ENCODE peak calls at places on chromosome 5, in five cellular contexts. One of them, this sample, is unnamed.

GRCh38 chr5:13214182-13214581 is 730.3 kb downstream of the DNAH5 start:
- DNase-seq in mesendoderm: peak
- DNase-seq in IMR-90: no peak
- DNase-seq in H9: no peak
- DNase-seq in trophoblast cell: no peak
- DNase-seq in this sample: no peak

GRCh38 chr5:181261320-181262085 is 560 bp upstream of the TRIM52 start:
- DNase-seq in mesendoderm: peak
- DNase-seq in IMR-90: peak
- DNase-seq in H9: peak
- DNase-seq in trophoblast cell: peak
- DNase-seq in this sample: no peak

GRCh38 chr5:56669534-56670483 is 145.5 kb upstream of the MAP3K1 start:
- DNase-seq in mesendoderm: no peak
- DNase-seq in IMR-90: peak
- DNase-seq in H9: peak
- DNase-seq in trophoblast cell: no peak
- DNase-seq in this sample: peak

GRCh38 chr5:159104058-159104651 is 4.4 kb upstream of the EBF1 start:
- DNase-seq in mesendoderm: peak
- DNase-seq in IMR-90: peak
- DNase-seq in H9: peak
- DNase-seq in trophoblast cell: no peak
- DNase-seq in this sample: peak

GRCh38 chr5:113371788-113372196 is 63.0 kb downstream of the TSSK1B start:
- DNase-seq in mesendoderm: no peak
- DNase-seq in IMR-90: no peak
- DNase-seq in H9: no peak
- DNase-seq in trophoblast cell: no peak
- DNase-seq in this sample: no peak

GRCh38 chr5:14420136-14420808 is 161.3 kb upstream of the OTULINL start:
- DNase-seq in mesendoderm: no peak
- DNase-seq in IMR-90: peak
- DNase-seq in H9: no peak
- DNase-seq in trophoblast cell: no peak
- DNase-seq in this sample: no peak

GRCh38 chr5:9786378-9787360 is 156.5 kb upstream of the TAS2R1 start:
- DNase-seq in mesendoderm: no peak
- DNase-seq in IMR-90: no peak
- DNase-seq in H9: no peak
- DNase-seq in trophoblast cell: no peak
- DNase-seq in this sample: no peak

GRCh38 chr5:81837667-81838306 is 86.9 kb upstream of the SSBP2 start:
- DNase-seq in mesendoderm: peak
- DNase-seq in IMR-90: no peak
- DNase-seq in H9: no peak
- DNase-seq in trophoblast cell: no peak
- DNase-seq in this sample: no peak

GRCh38 chr5:23459214-23459613 is 48.2 kb upstream of the PRDM9 start:
- DNase-seq in mesendoderm: no peak
- DNase-seq in IMR-90: no peak
- DNase-seq in H9: no peak
- DNase-seq in trophoblast cell: no peak
- DNase-seq in this sample: no peak

GRCh38 chr5:94276751-94277150 is 341.7 kb downstream of the KIAA0825 start:
- DNase-seq in mesendoderm: peak
- DNase-seq in IMR-90: no peak
- DNase-seq in H9: no peak
- DNase-seq in trophoblast cell: no peak
- DNase-seq in this sample: no peak

GRCh38 chr5:142120247-142120935 is 11.8 kb downstream of the NDFIP1 start:
- DNase-seq in mesendoderm: no peak
- DNase-seq in IMR-90: no peak
- DNase-seq in H9: no peak
- DNase-seq in trophoblast cell: no peak
- DNase-seq in this sample: no peak

GRCh38 chr5:163622796-163623195 is 117.4 kb downstream of the MAT2B start:
- DNase-seq in mesendoderm: no peak
- DNase-seq in IMR-90: no peak
- DNase-seq in H9: no peak
- DNase-seq in trophoblast cell: no peak
- DNase-seq in this sample: no peak

GRCh38 chr5:150541895-150542294 is 34.0 kb downstream of the NDST1 start:
- DNase-seq in mesendoderm: no peak
- DNase-seq in IMR-90: no peak
- DNase-seq in H9: no peak
- DNase-seq in trophoblast cell: no peak
- DNase-seq in this sample: no peak

GRCh38 chr5:56941981-56942380 is 9.9 kb downstream of the MIER3 start:
- DNase-seq in mesendoderm: peak
- DNase-seq in IMR-90: peak
- DNase-seq in H9: no peak
- DNase-seq in trophoblast cell: no peak
- DNase-seq in this sample: no peak

GRCh38 chr5:3099526-3099925 is 348.0 kb upstream of the IRX2 start:
- DNase-seq in mesendoderm: no peak
- DNase-seq in IMR-90: no peak
- DNase-seq in H9: no peak
- DNase-seq in trophoblast cell: no peak
- DNase-seq in this sample: no peak

GRCh38 chr5:135564305-135564704 is 14.5 kb downstream of the CXCL14 start:
- DNase-seq in mesendoderm: no peak
- DNase-seq in IMR-90: no peak
- DNase-seq in H9: no peak
- DNase-seq in trophoblast cell: no peak
- DNase-seq in this sample: no peak

GRCh38 chr5:115641948-115642347 is 16.1 kb upstream of the TMED7 start:
- DNase-seq in mesendoderm: no peak
- DNase-seq in IMR-90: peak
- DNase-seq in H9: no peak
- DNase-seq in trophoblast cell: no peak
- DNase-seq in this sample: no peak

GRCh38 chr5:149271717-149272558 is at the start of gene AFAP1L1:
- DNase-seq in mesendoderm: peak
- DNase-seq in IMR-90: peak
- DNase-seq in H9: peak
- DNase-seq in trophoblast cell: peak
- DNase-seq in this sample: no peak

GRCh38 chr5:100479079-100479688 is 56.0 kb upstream of the FAM174A start:
- DNase-seq in mesendoderm: peak
- DNase-seq in IMR-90: peak
- DNase-seq in H9: peak
- DNase-seq in trophoblast cell: peak
- DNase-seq in this sample: no peak

GRCh38 chr5:125257057-125257970 is 510.9 kb upstream of the ZNF608 start:
- DNase-seq in mesendoderm: peak
- DNase-seq in IMR-90: peak
- DNase-seq in H9: no peak
- DNase-seq in trophoblast cell: no peak
- DNase-seq in this sample: no peak

GRCh38 chr5:80711938-80712337 is 57.2 kb upstream of the DHFR start:
- DNase-seq in mesendoderm: peak
- DNase-seq in IMR-90: peak
- DNase-seq in H9: peak
- DNase-seq in trophoblast cell: peak
- DNase-seq in this sample: no peak

GRCh38 chr5:160774006-160774405 is 78.0 kb downstream of the ATP10B start:
- DNase-seq in mesendoderm: no peak
- DNase-seq in IMR-90: no peak
- DNase-seq in H9: no peak
- DNase-seq in trophoblast cell: no peak
- DNase-seq in this sample: no peak

GRCh38 chr5:139470821-139471300 is at the start of gene SMIM33:
- DNase-seq in mesendoderm: no peak
- DNase-seq in IMR-90: no peak
- DNase-seq in H9: no peak
- DNase-seq in trophoblast cell: no peak
- DNase-seq in this sample: no peak

GRCh38 chr5:57779383-57780223 is 297.0 kb upstream of the ACTBL2 start:
- DNase-seq in mesendoderm: peak
- DNase-seq in IMR-90: peak
- DNase-seq in H9: peak
- DNase-seq in trophoblast cell: peak
- DNase-seq in this sample: peak

GRCh38 chr5:96177303-96177869 is 215.7 kb upstream of the ELL2 start:
- DNase-seq in mesendoderm: no peak
- DNase-seq in IMR-90: peak
- DNase-seq in H9: no peak
- DNase-seq in trophoblast cell: peak
- DNase-seq in this sample: no peak

GRCh38 chr5:36724429-36725332 is 118.3 kb downstream of the SLC1A3 start:
- DNase-seq in mesendoderm: peak
- DNase-seq in IMR-90: no peak
- DNase-seq in H9: peak
- DNase-seq in trophoblast cell: no peak
- DNase-seq in this sample: no peak

GRCh38 chr5:132263548-132264261 is 6.2 kb downstream of the PDLIM4 start:
- DNase-seq in mesendoderm: no peak
- DNase-seq in IMR-90: peak
- DNase-seq in H9: peak
- DNase-seq in trophoblast cell: peak
- DNase-seq in this sample: no peak

GRCh38 chr5:145471831-145472616 is 363.1 kb downstream of the PRELID2 start:
- DNase-seq in mesendoderm: peak
- DNase-seq in IMR-90: peak
- DNase-seq in H9: no peak
- DNase-seq in trophoblast cell: no peak
- DNase-seq in this sample: no peak

GRCh38 chr5:2747372-2748179 is 3.9 kb downstream of the IRX2 start:
- DNase-seq in mesendoderm: no peak
- DNase-seq in IMR-90: no peak
- DNase-seq in H9: no peak
- DNase-seq in trophoblast cell: no peak
- DNase-seq in this sample: no peak

GRCh38 chr5:95900383-95900958 is 61.2 kb downstream of the ELL2 start:
- DNase-seq in mesendoderm: no peak
- DNase-seq in IMR-90: peak
- DNase-seq in H9: no peak
- DNase-seq in trophoblast cell: no peak
- DNase-seq in this sample: no peak

GRCh38 chr5:71903826-71904225 is 184.8 kb downstream of the CARTPT start:
- DNase-seq in mesendoderm: no peak
- DNase-seq in IMR-90: no peak
- DNase-seq in H9: no peak
- DNase-seq in trophoblast cell: no peak
- DNase-seq in this sample: no peak

GRCh38 chr5:154405078-154405792 is 40.6 kb upstream of the SAP30L start:
- DNase-seq in mesendoderm: peak
- DNase-seq in IMR-90: peak
- DNase-seq in H9: peak
- DNase-seq in trophoblast cell: peak
- DNase-seq in this sample: peak
- H2BK120ac ChIP-seq in mesendoderm: no peak
- H2BK120ac ChIP-seq in IMR-90: peak
- H2BK120ac ChIP-seq in H9: no peak
- H2BK120ac ChIP-seq in trophoblast cell: peak
- H2BK120ac ChIP-seq in this sample: no peak

GRCh38 chr5:140548791-140549190 is 1.3 kb downstream of the EIF4EBP3 start:
- DNase-seq in mesendoderm: no peak
- DNase-seq in IMR-90: no peak
- DNase-seq in H9: no peak
- DNase-seq in trophoblast cell: no peak
- DNase-seq in this sample: no peak
- H2BK120ac ChIP-seq in mesendoderm: no peak
- H2BK120ac ChIP-seq in IMR-90: no peak
- H2BK120ac ChIP-seq in H9: no peak
- H2BK120ac ChIP-seq in trophoblast cell: no peak
- H2BK120ac ChIP-seq in this sample: no peak

DNA sequence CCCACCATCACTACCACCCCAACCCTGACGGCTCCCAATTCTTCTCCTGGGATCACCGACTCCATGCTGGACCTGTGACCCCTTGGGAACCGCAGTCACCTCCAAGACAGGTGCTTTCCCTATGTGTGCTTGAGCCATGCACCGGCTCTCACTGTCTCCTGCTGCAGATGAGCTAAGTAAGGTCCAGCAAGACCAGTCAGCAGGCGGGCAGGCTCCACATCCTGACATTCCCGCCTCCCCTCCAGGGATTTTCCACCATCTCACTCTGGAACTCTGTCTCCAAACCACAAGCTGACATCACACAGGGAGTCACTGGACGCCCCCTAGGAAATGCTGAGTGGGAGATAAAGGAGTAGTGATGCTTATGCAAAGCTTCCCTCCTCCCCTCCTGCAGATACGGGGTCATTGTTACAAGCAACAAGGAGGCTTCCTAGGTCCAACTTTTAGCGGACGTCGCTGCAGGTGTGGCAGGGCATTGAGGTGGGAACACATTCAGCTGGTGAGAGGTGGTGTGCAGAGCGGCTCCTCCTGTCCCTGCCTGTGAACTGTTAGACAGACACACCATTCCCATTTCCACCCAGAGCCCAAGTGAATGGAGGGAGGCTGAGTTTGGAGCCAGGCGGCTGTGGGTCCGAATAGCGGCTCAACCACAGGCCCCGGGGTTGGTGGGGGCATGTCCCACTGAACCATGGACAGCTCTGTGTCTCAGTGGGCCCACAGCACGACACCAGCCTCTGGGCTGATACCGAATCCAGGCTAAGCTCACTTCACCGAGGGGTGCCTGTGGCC is 129.2 kb upstream of the PHYKPL start:
- DNase-seq in mesendoderm: no peak
- DNase-seq in IMR-90: no peak
- DNase-seq in H9: no peak
- DNase-seq in trophoblast cell: no peak
- DNase-seq in this sample: no peak
- H2BK120ac ChIP-seq in mesendoderm: no peak
- H2BK120ac ChIP-seq in IMR-90: no peak
- H2BK120ac ChIP-seq in H9: no peak
- H2BK120ac ChIP-seq in trophoblast cell: no peak
- H2BK120ac ChIP-seq in this sample: no peak

GRCh38 chr5:35185518-35185917 is 44.8 kb downstream of the PRLR start:
- DNase-seq in mesendoderm: no peak
- DNase-seq in IMR-90: no peak
- DNase-seq in H9: no peak
- DNase-seq in trophoblast cell: no peak
- DNase-seq in this sample: no peak
- H2BK120ac ChIP-seq in mesendoderm: no peak
- H2BK120ac ChIP-seq in IMR-90: no peak
- H2BK120ac ChIP-seq in H9: no peak
- H2BK120ac ChIP-seq in trophoblast cell: no peak
- H2BK120ac ChIP-seq in this sample: no peak

DNA sequence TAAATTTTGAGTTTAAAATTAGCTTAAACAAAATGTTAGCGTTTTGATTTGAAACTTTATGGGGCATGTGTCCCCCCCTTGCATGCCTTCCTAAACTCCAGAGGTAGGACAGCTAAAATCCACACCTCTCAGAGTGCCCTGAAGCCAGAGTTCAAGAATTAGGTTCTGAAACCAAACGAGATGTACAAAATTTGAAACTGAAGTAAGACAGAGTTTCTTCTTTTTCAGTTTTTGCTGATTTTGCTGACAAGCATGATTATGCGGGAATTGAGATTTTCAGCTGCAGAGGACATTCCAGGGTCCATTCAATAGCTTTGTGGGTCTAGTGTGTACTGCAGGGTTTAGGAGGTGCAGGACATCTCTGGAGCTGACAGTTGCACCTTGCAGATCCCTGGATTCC is 17.1 kb upstream of the LOX start:
- DNase-seq in mesendoderm: no peak
- DNase-seq in IMR-90: no peak
- DNase-seq in H9: no peak
- DNase-seq in trophoblast cell: no peak
- DNase-seq in this sample: no peak
- H2BK120ac ChIP-seq in mesendoderm: no peak
- H2BK120ac ChIP-seq in IMR-90: peak
- H2BK120ac ChIP-seq in H9: no peak
- H2BK120ac ChIP-seq in trophoblast cell: no peak
- H2BK120ac ChIP-seq in this sample: no peak